ENCODE peak calls at places on chromosomes 4 and X, in five cellular contexts. I is neuronal stem cell, X is colonic mucosa, C is PC-3, G is fibroblast of lung. Q is an unnamed sample.

GRCh38 chr4:183434264-183435045 is 10.0 kb upstream of the CDKN2AIP start:
- DNase-seq in I (no peak), X (peak), C (no peak), G (no peak), Q (no peak)

GRCh38 chrX:7787714-7788113 is 55.3 kb upstream of the VCX start:
- DNase-seq in I (no peak), G (no peak), X (no peak), C (no peak), Q (no peak)

GRCh38 chrX:48468247-48468671 is 1.8 kb downstream of the SLC38A5 start:
- DNase-seq in C (no peak), X (peak), G (no peak), I (no peak), Q (peak)

GRCh38 chr4:182560358-182560757 is 317.2 kb downstream of the TENM3 start:
- DNase-seq in I (peak), C (no peak), G (peak), X (no peak), Q (no peak)

GRCh38 chrX:150062292-150063137 is 124.2 kb upstream of the EOLA2 start:
- DNase-seq in X (peak), I (no peak), G (peak), C (peak), Q (peak)

GRCh38 chr4:148273501-148273986 is 168.7 kb downstream of the NR3C2 start:
- DNase-seq in C (no peak), G (no peak), X (no peak), I (no peak), Q (no peak)

GRCh38 chr4:143618811-143619210 is 81.7 kb downstream of the FREM3 start:
- DNase-seq in C (no peak), I (no peak), G (no peak), X (no peak), Q (no peak)

GRCh38 chr4:113382704-113383103 is 333.3 kb downstream of the ANK2 start:
- DNase-seq in X (no peak), C (no peak), I (no peak), G (no peak), Q (no peak)

GRCh38 chr4:137994858-137995257 is 247.3 kb downstream of the SLC7A11 start:
- DNase-seq in C (no peak), X (no peak), I (no peak), G (peak), Q (no peak)
- H3K27ac ChIP-seq in C (no peak), X (no peak), I (no peak), G (no peak), Q (no peak)

DNA sequence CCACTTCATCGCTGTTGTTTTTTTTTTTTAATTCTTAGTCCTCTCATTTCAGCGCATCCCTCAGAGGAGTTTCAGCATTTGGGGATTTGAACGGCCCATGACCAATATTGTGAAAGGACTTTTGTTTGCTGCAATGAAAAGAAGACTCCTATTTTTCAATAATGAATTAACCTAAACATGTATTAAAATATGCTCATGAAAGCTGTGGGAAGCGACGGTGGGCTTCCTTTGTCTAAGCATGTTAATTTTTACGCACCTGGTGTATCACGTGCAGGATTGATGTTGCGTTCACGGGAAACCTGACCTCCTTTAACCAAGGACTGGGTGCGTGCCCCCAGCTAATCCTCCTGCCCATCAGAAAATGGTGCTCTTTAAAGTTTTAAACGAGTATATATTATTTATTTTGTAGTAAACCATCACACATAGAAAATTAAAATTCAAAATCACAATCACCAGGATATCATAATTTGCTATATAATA is 570 bp upstream of the CCDC110 start:
- DNase-seq in C (no peak), X (no peak), G (no peak), I (no peak), Q (no peak)
- H3K9ac ChIP-seq in C (peak), X (peak), G (peak), I (no peak), Q (peak)

GRCh38 chrX:30830544-30830943 is 58.5 kb downstream of the TAB3 start:
- DNase-seq in I (no peak), G (peak), X (no peak), C (no peak), Q (no peak)

GRCh38 chrX:30835373-30835772 is 53.7 kb downstream of the TAB3 start:
- DNase-seq in G (no peak), C (no peak), X (no peak), I (no peak), Q (no peak)

DNA sequence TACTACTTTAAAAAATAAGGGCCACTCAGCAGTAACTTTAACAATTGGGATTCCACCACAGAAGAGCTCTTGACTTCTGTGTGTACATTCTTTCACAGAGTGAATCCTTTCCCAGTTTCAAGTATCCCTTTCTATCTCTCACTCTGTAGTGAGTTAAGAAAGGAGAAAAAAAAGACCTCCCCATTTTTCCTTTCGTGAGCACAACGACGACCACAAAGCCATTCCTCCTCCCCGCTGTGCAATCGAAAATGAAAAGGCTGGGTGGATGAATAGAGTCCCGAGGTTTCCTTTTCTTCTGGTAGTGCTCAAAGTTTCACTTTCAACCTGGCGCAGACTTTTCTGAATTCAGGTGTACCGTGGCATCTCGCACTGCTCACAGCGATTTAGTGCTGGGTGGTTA is 58.0 kb downstream of the TAB3 start:
- DNase-seq in I (peak), G (peak), C (no peak), X (no peak), Q (no peak)
- H3K27ac ChIP-seq in I (no peak), G (no peak), C (no peak), X (no peak), Q (no peak)

DNA sequence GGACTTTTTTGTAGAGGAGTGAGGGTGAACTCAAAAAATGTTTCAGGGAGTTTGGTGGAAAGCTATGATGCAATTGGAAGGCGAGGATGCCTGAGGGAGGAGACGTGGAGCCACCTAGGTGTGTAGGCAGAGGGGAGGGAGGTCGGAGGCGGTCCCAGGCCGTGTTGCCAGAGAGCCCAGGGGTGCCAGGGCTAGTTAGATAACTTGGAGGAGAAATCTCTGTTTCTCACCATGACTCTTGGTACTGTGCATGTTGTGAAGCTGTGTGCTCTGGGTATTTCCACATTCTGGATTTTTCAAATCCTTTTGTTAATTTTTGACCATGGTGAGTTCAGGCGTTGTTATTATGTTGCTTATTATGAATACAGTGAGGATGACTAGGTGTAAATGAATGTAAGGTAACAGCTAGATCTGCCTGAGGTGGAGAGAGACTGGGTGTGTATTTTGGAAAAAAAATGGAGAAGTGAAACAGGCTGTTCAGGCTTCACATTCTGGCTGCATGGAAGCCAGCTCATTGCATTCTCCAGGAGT is 4.5 kb downstream of the RAB9A start:
- DNase-seq in X (no peak), G (no peak), C (no peak), I (no peak), Q (no peak)
- H3K9ac ChIP-seq in X (no peak), G (no peak), C (no peak), I (no peak), Q (no peak)